ENCODE peak calls at places on chromosomes 4 and X, in eight cellular contexts. R is Daoy; V is Calu3; J is activated T-helper 1 cell treated with anti-CD3 and anti-CD28 coated beads, Interleukin-2, amount 50 U/mL, for 16 hours; C is aorta; X is GM20000; P is HFF-Myc; G is activated CD4-positive, alpha-beta T cell treated with anti-CD3 and anti-CD28 coated beads, Interleukin-2, amount 50 U/mL, for 24 hours. T is an unnamed sample.

GRCh38 chrX:427812-428725 is 41.4 kb upstream of the PPP2R3B start:
- DNase-seq in R (peak), V (no peak), J (no peak), C (no peak), X (no peak), P (no peak), G (no peak), T (no peak)

GRCh38 chrX:11371106-11371505 is 77.9 kb downstream of the AMELX start:
- DNase-seq in R (no peak), V (no peak), J (no peak), C (no peak), X (no peak), P (no peak), G (no peak), T (no peak)

GRCh38 chr4:5756271-5756670 is 45.3 kb downstream of the EVC start:
- DNase-seq in R (no peak), V (no peak), J (no peak), C (no peak), X (no peak), P (no peak), G (no peak), T (no peak)

GRCh38 chr4:10090467-10091250 is 25.9 kb downstream of the WDR1 start:
- DNase-seq in R (no peak), V (no peak), J (no peak), C (peak), X (no peak), P (no peak), G (no peak), T (no peak)

GRCh38 chr4:168304744-168305459 is 13.7 kb downstream of the DDX60 start:
- DNase-seq in R (peak), V (no peak), J (no peak), C (no peak), X (no peak), P (peak), G (no peak), T (no peak)

GRCh38 chr4:169024762-169025161 is 14.7 kb upstream of the CBR4 start:
- DNase-seq in R (peak), V (peak), J (no peak), C (no peak), X (peak), P (no peak), G (no peak), T (no peak)

GRCh38 chr4:102787096-102787867 is 26.5 kb upstream of the MANBA start:
- DNase-seq in R (no peak), V (no peak), J (no peak), C (peak), X (no peak), P (peak), G (no peak), T (no peak)

GRCh38 chr4:1641671-1642070 is 42.4 kb downstream of the FAM53A start:
- DNase-seq in R (no peak), V (no peak), J (no peak), C (no peak), X (no peak), P (no peak), G (no peak), T (no peak)

GRCh38 chr4:183326853-183327252 is 4.6 kb upstream of the CLDN24 start:
- DNase-seq in R (peak), V (no peak), J (no peak), C (no peak), X (no peak), P (no peak), G (no peak), T (no peak)

GRCh38 chr4:164488114-164488513 is 265.8 kb upstream of the SMIM31 start:
- DNase-seq in R (no peak), V (no peak), J (no peak), C (no peak), X (no peak), P (no peak), G (no peak), T (no peak)

GRCh38 chrX:49242545-49243066 is 7.3 kb downstream of the CCDC22 start:
- DNase-seq in R (peak), V (no peak), J (no peak), C (no peak), X (no peak), P (no peak), G (no peak), T (no peak)

GRCh38 chr4:131644619-131645018 is 1504.5 kb upstream of the PCDH10 start:
- DNase-seq in R (peak), V (peak), J (no peak), C (no peak), X (no peak), P (peak), G (no peak), T (no peak)